ENCODE peak calls at places on chromosomes 7 and 10, in nine cellular contexts. One of them, this sample, is unnamed.

GRCh38 chr7:50644586-50644985 is 79.4 kb upstream of the DDC start:
- DNase-seq in CD4-positive, alpha-beta memory T cell: no peak
- DNase-seq in prostate gland: no peak
- DNase-seq in ovary: no peak
- DNase-seq in GM23248: no peak
- DNase-seq in tibial nerve: peak; percentile 2
- DNase-seq in brain microvascular endothelial cell: no peak
- DNase-seq in HL-60: no peak
- DNase-seq in naive thymus-derived CD4-positive, alpha-beta T cell: no peak
- DNase-seq in this sample: no peak

GRCh38 chr10:129853236-129853946 is 110.7 kb downstream of the EBF3 start:
- DNase-seq in brain microvascular endothelial cell: no peak
- DNase-seq in CD4-positive, alpha-beta memory T cell: no peak
- DNase-seq in GM23248: peak; percentile 40
- DNase-seq in HL-60: no peak
- DNase-seq in tibial nerve: no peak
- DNase-seq in ovary: no peak
- DNase-seq in prostate gland: no peak
- DNase-seq in naive thymus-derived CD4-positive, alpha-beta T cell: no peak
- DNase-seq in this sample: no peak

GRCh38 chr10:4519691-4520402 is 306.2 kb upstream of the AKR1E2 start:
- DNase-seq in brain microvascular endothelial cell: peak; percentile 42
- DNase-seq in prostate gland: no peak
- DNase-seq in tibial nerve: peak; percentile 36
- DNase-seq in HL-60: peak; percentile 35
- DNase-seq in ovary: no peak
- DNase-seq in GM23248: peak; percentile 75
- DNase-seq in CD4-positive, alpha-beta memory T cell: no peak
- DNase-seq in naive thymus-derived CD4-positive, alpha-beta T cell: no peak
- DNase-seq in this sample: no peak

GRCh38 chr7:139131622-139132021 is 22.1 kb upstream of the ZC3HAV1 start:
- DNase-seq in naive thymus-derived CD4-positive, alpha-beta T cell: no peak
- DNase-seq in ovary: no peak
- DNase-seq in prostate gland: no peak
- DNase-seq in HL-60: peak; percentile 96
- DNase-seq in tibial nerve: no peak
- DNase-seq in CD4-positive, alpha-beta memory T cell: no peak
- DNase-seq in brain microvascular endothelial cell: no peak
- DNase-seq in GM23248: no peak
- DNase-seq in this sample: no peak

GRCh38 chr10:103582331-103583123 is 89.0 kb downstream of the NEURL1 start:
- DNase-seq in HL-60: no peak
- DNase-seq in prostate gland: no peak
- DNase-seq in ovary: no peak
- DNase-seq in GM23248: no peak
- DNase-seq in tibial nerve: no peak
- DNase-seq in CD4-positive, alpha-beta memory T cell: no peak
- DNase-seq in naive thymus-derived CD4-positive, alpha-beta T cell: no peak
- DNase-seq in brain microvascular endothelial cell: no peak
- DNase-seq in this sample: no peak

GRCh38 chr7:111752022-111752582 is 189.8 kb upstream of the IMMP2L start:
- DNase-seq in brain microvascular endothelial cell: no peak
- DNase-seq in tibial nerve: no peak
- DNase-seq in HL-60: peak; percentile 24
- DNase-seq in CD4-positive, alpha-beta memory T cell: peak; percentile 35
- DNase-seq in naive thymus-derived CD4-positive, alpha-beta T cell: peak; percentile 27
- DNase-seq in ovary: peak; percentile 59
- DNase-seq in prostate gland: no peak
- DNase-seq in GM23248: peak; percentile 67
- DNase-seq in this sample: peak; percentile 10

GRCh38 chr7:127874049-127874636 is 157.1 kb downstream of the LRRC4 start:
- DNase-seq in HL-60: no peak
- DNase-seq in tibial nerve: no peak
- DNase-seq in CD4-positive, alpha-beta memory T cell: no peak
- DNase-seq in naive thymus-derived CD4-positive, alpha-beta T cell: no peak
- DNase-seq in GM23248: no peak
- DNase-seq in brain microvascular endothelial cell: no peak
- DNase-seq in ovary: no peak
- DNase-seq in prostate gland: no peak
- DNase-seq in this sample: no peak

GRCh38 chr10:96974348-96974747 is 142.2 kb downstream of the LCOR start:
- DNase-seq in brain microvascular endothelial cell: no peak
- DNase-seq in tibial nerve: no peak
- DNase-seq in CD4-positive, alpha-beta memory T cell: no peak
- DNase-seq in ovary: no peak
- DNase-seq in GM23248: peak; percentile 58
- DNase-seq in naive thymus-derived CD4-positive, alpha-beta T cell: no peak
- DNase-seq in HL-60: no peak
- DNase-seq in prostate gland: no peak
- DNase-seq in this sample: no peak

GRCh38 chr7:151585744-151586424 is 66.2 kb upstream of the RHEB start:
- DNase-seq in prostate gland: no peak
- DNase-seq in tibial nerve: no peak
- DNase-seq in naive thymus-derived CD4-positive, alpha-beta T cell: no peak
- DNase-seq in CD4-positive, alpha-beta memory T cell: no peak
- DNase-seq in HL-60: no peak
- DNase-seq in brain microvascular endothelial cell: no peak
- DNase-seq in ovary: no peak
- DNase-seq in GM23248: no peak
- DNase-seq in this sample: no peak

GRCh38 chr10:45451407-45451806 is 77.4 kb downstream of the ALOX5 start:
- DNase-seq in brain microvascular endothelial cell: no peak
- DNase-seq in naive thymus-derived CD4-positive, alpha-beta T cell: no peak
- DNase-seq in ovary: no peak
- DNase-seq in HL-60: no peak
- DNase-seq in prostate gland: no peak
- DNase-seq in CD4-positive, alpha-beta memory T cell: no peak
- DNase-seq in tibial nerve: no peak
- DNase-seq in GM23248: no peak
- DNase-seq in this sample: no peak

GRCh38 chr10:110399163-110400094 is 94.7 kb upstream of the SMNDC1 start:
- DNase-seq in HL-60: no peak
- DNase-seq in tibial nerve: no peak
- DNase-seq in CD4-positive, alpha-beta memory T cell: no peak
- DNase-seq in brain microvascular endothelial cell: peak; percentile 98
- DNase-seq in ovary: no peak
- DNase-seq in naive thymus-derived CD4-positive, alpha-beta T cell: no peak
- DNase-seq in GM23248: peak; percentile 98
- DNase-seq in prostate gland: no peak
- DNase-seq in this sample: no peak

GRCh38 chr7:112708236-112708635 is 82.0 kb downstream of the TMEM168 start:
- DNase-seq in tibial nerve: no peak
- DNase-seq in GM23248: no peak
- DNase-seq in prostate gland: no peak
- DNase-seq in naive thymus-derived CD4-positive, alpha-beta T cell: no peak
- DNase-seq in brain microvascular endothelial cell: no peak
- DNase-seq in HL-60: no peak
- DNase-seq in ovary: no peak
- DNase-seq in CD4-positive, alpha-beta memory T cell: no peak
- DNase-seq in this sample: no peak

GRCh38 chr7:55109384-55110167 is 90.8 kb downstream of the EGFR start:
- DNase-seq in ovary: no peak
- DNase-seq in GM23248: peak; percentile 56
- DNase-seq in tibial nerve: no peak
- DNase-seq in CD4-positive, alpha-beta memory T cell: no peak
- DNase-seq in prostate gland: peak; percentile 82
- DNase-seq in naive thymus-derived CD4-positive, alpha-beta T cell: no peak
- DNase-seq in brain microvascular endothelial cell: no peak
- DNase-seq in HL-60: no peak
- DNase-seq in this sample: no peak

GRCh38 chr7:15853832-15854470 is 167.5 kb upstream of the MEOX2 start:
- DNase-seq in HL-60: no peak
- DNase-seq in brain microvascular endothelial cell: no peak
- DNase-seq in tibial nerve: no peak
- DNase-seq in prostate gland: no peak
- DNase-seq in naive thymus-derived CD4-positive, alpha-beta T cell: no peak
- DNase-seq in GM23248: peak; percentile 36
- DNase-seq in CD4-positive, alpha-beta memory T cell: no peak
- DNase-seq in ovary: no peak
- DNase-seq in this sample: no peak

GRCh38 chr7:124084024-124084423 is 51.2 kb upstream of the TMEM229A start:
- DNase-seq in CD4-positive, alpha-beta memory T cell: no peak
- DNase-seq in prostate gland: no peak
- DNase-seq in ovary: no peak
- DNase-seq in naive thymus-derived CD4-positive, alpha-beta T cell: no peak
- DNase-seq in HL-60: no peak
- DNase-seq in brain microvascular endothelial cell: no peak
- DNase-seq in GM23248: no peak
- DNase-seq in tibial nerve: no peak
- DNase-seq in this sample: no peak

DNA sequence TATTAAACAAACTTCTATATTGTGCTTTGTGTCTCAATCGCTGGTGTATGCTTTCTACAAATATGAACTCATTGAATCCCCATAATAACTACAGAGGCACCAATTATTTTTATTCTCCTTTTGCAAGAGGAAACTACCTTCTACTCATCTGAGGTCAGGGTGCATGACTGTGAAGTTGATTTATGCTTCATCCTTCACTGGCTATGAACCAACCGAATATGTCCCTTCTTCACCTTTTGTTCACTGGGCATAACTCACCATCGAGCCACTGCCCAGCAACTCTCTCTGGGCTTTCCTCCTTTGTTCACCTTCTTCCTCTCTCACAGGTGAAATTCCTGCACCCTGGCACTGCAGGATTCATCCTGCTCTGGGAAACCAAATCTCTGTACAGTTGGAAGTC is 61.3 kb upstream of the PFKP start:
- DNase-seq in GM23248: no peak
- DNase-seq in prostate gland: no peak
- DNase-seq in naive thymus-derived CD4-positive, alpha-beta T cell: no peak
- DNase-seq in brain microvascular endothelial cell: no peak
- DNase-seq in ovary: no peak
- DNase-seq in HL-60: no peak
- DNase-seq in tibial nerve: no peak
- DNase-seq in CD4-positive, alpha-beta memory T cell: no peak
- DNase-seq in this sample: no peak
- H3K27me3 ChIP-seq in GM23248: peaks cover 32% of the 10 kb centered on the region
- H3K27me3 ChIP-seq in prostate gland: no peaks in the 10 kb centered on the region
- H3K27me3 ChIP-seq in naive thymus-derived CD4-positive, alpha-beta T cell: no peaks in the 10 kb centered on the region
- H3K27me3 ChIP-seq in brain microvascular endothelial cell: no peaks in the 10 kb centered on the region
- H3K27me3 ChIP-seq in ovary: no peaks in the 10 kb centered on the region
- H3K27me3 ChIP-seq in HL-60: no peaks in the 10 kb centered on the region
- H3K27me3 ChIP-seq in tibial nerve: peaks cover 5% of the 10 kb centered on the region
- H3K27me3 ChIP-seq in CD4-positive, alpha-beta memory T cell: peaks cover 3% of the 10 kb centered on the region
- H3K27me3 ChIP-seq in this sample: no peaks in the 10 kb centered on the region

DNA sequence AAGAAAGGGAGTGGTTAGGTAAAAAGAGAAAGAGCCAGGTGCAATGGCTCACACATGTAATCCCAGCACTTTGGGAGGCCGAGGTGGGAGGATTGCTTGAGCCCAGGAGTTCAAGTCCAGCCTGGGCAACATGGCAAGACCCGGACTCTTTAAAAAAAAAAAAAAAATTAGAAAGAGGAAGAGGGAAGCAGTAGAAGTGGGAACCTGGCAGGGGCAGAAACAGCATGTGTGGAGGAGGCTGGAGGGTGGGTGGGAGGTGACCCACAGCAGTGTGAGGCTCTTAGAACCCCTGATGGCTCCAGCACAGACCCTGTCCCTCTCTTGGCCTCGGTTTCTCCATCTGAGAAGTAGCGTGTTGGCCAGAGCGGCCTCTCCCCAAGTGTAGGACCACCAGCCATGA is 4.9 kb upstream of the CCL24 start:
- DNase-seq in HL-60: no peak
- DNase-seq in CD4-positive, alpha-beta memory T cell: no peak
- DNase-seq in naive thymus-derived CD4-positive, alpha-beta T cell: no peak
- DNase-seq in prostate gland: no peak
- DNase-seq in brain microvascular endothelial cell: no peak
- DNase-seq in ovary: no peak
- DNase-seq in GM23248: no peak
- DNase-seq in tibial nerve: no peak
- DNase-seq in this sample: no peak
- H3K27me3 ChIP-seq in HL-60: no peaks in the 10 kb centered on the region
- H3K27me3 ChIP-seq in CD4-positive, alpha-beta memory T cell: no peaks in the 10 kb centered on the region
- H3K27me3 ChIP-seq in naive thymus-derived CD4-positive, alpha-beta T cell: no peaks in the 10 kb centered on the region
- H3K27me3 ChIP-seq in prostate gland: no peaks in the 10 kb centered on the region
- H3K27me3 ChIP-seq in brain microvascular endothelial cell: peaks cover 1% of the 10 kb centered on the region
- H3K27me3 ChIP-seq in ovary: no peaks in the 10 kb centered on the region
- H3K27me3 ChIP-seq in GM23248: no peaks in the 10 kb centered on the region
- H3K27me3 ChIP-seq in tibial nerve: no peaks in the 10 kb centered on the region
- H3K27me3 ChIP-seq in this sample: peaks cover 2% of the 10 kb centered on the region

DNA sequence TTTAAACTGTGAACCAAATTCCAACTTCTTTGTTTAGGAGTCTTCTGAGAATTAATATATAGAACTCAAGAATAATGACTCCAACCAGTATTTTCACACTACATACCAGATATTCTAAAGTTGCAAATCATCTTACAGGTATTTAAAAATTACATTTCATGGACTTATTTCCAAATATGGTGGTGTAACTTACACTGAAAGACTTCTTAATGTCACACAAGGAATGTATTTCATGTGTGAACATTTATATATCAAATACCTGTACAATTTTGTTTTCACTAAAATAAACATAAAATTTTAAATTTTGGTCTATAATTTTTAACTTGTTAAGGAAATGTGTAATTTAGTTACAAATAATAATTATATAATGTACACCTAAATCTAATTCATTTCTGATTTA is 2.6 kb upstream of the CDK6 start:
- DNase-seq in brain microvascular endothelial cell: no peak
- DNase-seq in CD4-positive, alpha-beta memory T cell: no peak
- DNase-seq in naive thymus-derived CD4-positive, alpha-beta T cell: no peak
- DNase-seq in ovary: no peak
- DNase-seq in prostate gland: no peak
- DNase-seq in tibial nerve: no peak
- DNase-seq in GM23248: no peak
- DNase-seq in HL-60: no peak
- DNase-seq in this sample: no peak
- H3K27me3 ChIP-seq in brain microvascular endothelial cell: no peaks in the 10 kb centered on the region
- H3K27me3 ChIP-seq in CD4-positive, alpha-beta memory T cell: no peaks in the 10 kb centered on the region
- H3K27me3 ChIP-seq in naive thymus-derived CD4-positive, alpha-beta T cell: no peaks in the 10 kb centered on the region
- H3K27me3 ChIP-seq in ovary: peaks cover 2% of the 10 kb centered on the region
- H3K27me3 ChIP-seq in prostate gland: no peaks in the 10 kb centered on the region
- H3K27me3 ChIP-seq in tibial nerve: no peaks in the 10 kb centered on the region
- H3K27me3 ChIP-seq in GM23248: no peaks in the 10 kb centered on the region
- H3K27me3 ChIP-seq in HL-60: no peaks in the 10 kb centered on the region
- H3K27me3 ChIP-seq in this sample: no peaks in the 10 kb centered on the region

GRCh38 chr10:133049639-133050038 is 38.1 kb upstream of the ADGRA1 start:
- DNase-seq in tibial nerve: no peak
- DNase-seq in GM23248: no peak
- DNase-seq in CD4-positive, alpha-beta memory T cell: no peak
- DNase-seq in naive thymus-derived CD4-positive, alpha-beta T cell: no peak
- DNase-seq in brain microvascular endothelial cell: no peak
- DNase-seq in prostate gland: no peak
- DNase-seq in ovary: no peak
- DNase-seq in HL-60: no peak
- DNase-seq in this sample: no peak
- H3K27me3 ChIP-seq in tibial nerve: peaks cover 5% of the 10 kb centered on the region
- H3K27me3 ChIP-seq in GM23248: peaks cover 24% of the 10 kb centered on the region
- H3K27me3 ChIP-seq in CD4-positive, alpha-beta memory T cell: no peaks in the 10 kb centered on the region
- H3K27me3 ChIP-seq in naive thymus-derived CD4-positive, alpha-beta T cell: no peaks in the 10 kb centered on the region
- H3K27me3 ChIP-seq in brain microvascular endothelial cell: no peaks in the 10 kb centered on the region
- H3K27me3 ChIP-seq in prostate gland: peaks cover 15% of the 10 kb centered on the region
- H3K27me3 ChIP-seq in ovary: no peaks in the 10 kb centered on the region
- H3K27me3 ChIP-seq in HL-60: no peaks in the 10 kb centered on the region
- H3K27me3 ChIP-seq in this sample: no peaks in the 10 kb centered on the region

GRCh38 chr10:62815373-62816111 is 624 bp downstream of the EGR2 start:
- DNase-seq in brain microvascular endothelial cell: no peak
- DNase-seq in ovary: peak; percentile 26
- DNase-seq in prostate gland: peak; percentile 8
- DNase-seq in CD4-positive, alpha-beta memory T cell: peak; percentile 30
- DNase-seq in tibial nerve: no peak
- DNase-seq in GM23248: peak; percentile 35
- DNase-seq in naive thymus-derived CD4-positive, alpha-beta T cell: peak; percentile 28
- DNase-seq in HL-60: no peak
- DNase-seq in this sample: no peak
- H3K27me3 ChIP-seq in brain microvascular endothelial cell: peaks cover 32% of the 10 kb centered on the region
- H3K27me3 ChIP-seq in ovary: no peaks in the 10 kb centered on the region
- H3K27me3 ChIP-seq in prostate gland: peaks cover 9% of the 10 kb centered on the region
- H3K27me3 ChIP-seq in CD4-positive, alpha-beta memory T cell: peaks cover 25% of the 10 kb centered on the region
- H3K27me3 ChIP-seq in tibial nerve: peaks cover 28% of the 10 kb centered on the region
- H3K27me3 ChIP-seq in GM23248: peaks cover 4% of the 10 kb centered on the region
- H3K27me3 ChIP-seq in naive thymus-derived CD4-positive, alpha-beta T cell: peaks cover 7% of the 10 kb centered on the region
- H3K27me3 ChIP-seq in HL-60: peaks cover 41% of the 10 kb centered on the region
- H3K27me3 ChIP-seq in this sample: peaks cover 16% of the 10 kb centered on the region

This sample was measured in CD8-positive, alpha-beta memory T cell.